ENCODE peak calls at places on chromosome 19, in seven cellular contexts. Y is Calu3; H is activated CD4-positive, alpha-beta T cell treated with anti-CD3 and anti-CD28 coated beads, Interleukin-2, amount 50 U/mL, for 48 hours; D is activated naive CD4-positive, alpha-beta T cell; J is GM12865; O is NCI-H2107; G is neural crest cell. Z is an unnamed sample.

GRCh38 chr19:34733266-34733825 is 697 bp upstream of the ZNF181 start:
- DNase-seq in O (no peak), Y (no peak), D (no peak), J (peak; percentile 68), G (no peak), H (no peak), Z (no peak)

GRCh38 chr19:13015361-13016231 is 20.3 kb downstream of the NFIX start:
- DNase-seq in G (no peak), Y (no peak), H (no peak), D (no peak), J (no peak), O (no peak), Z (no peak)

GRCh38 chr19:14395710-14396338 is 14.6 kb downstream of the ADGRE5 start:
- DNase-seq in G (no peak), H (no peak), O (no peak), J (no peak), D (no peak), Y (no peak), Z (no peak)

GRCh38 chr19:18373892-18374629 is 11.9 kb upstream of the GDF15 start:
- DNase-seq in G (peak; percentile 64), Y (peak; percentile 91), O (no peak), H (peak; percentile 69), J (peak; percentile 99), D (peak; percentile 7), Z (peak; percentile 75)

GRCh38 chr19:19662344-19662743 is 1.1 kb downstream of the ATP13A1 start:
- DNase-seq in J (peak; percentile 46), Y (no peak), H (no peak), G (no peak), O (no peak), D (no peak), Z (no peak)

GRCh38 chr19:7806876-7807275 is 23.1 kb upstream of the EVI5L start:
- DNase-seq in Y (no peak), H (no peak), G (no peak), O (no peak), J (no peak), D (no peak), Z (no peak)

GRCh38 chr19:7176792-7177191 is 107.3 kb downstream of the ZNF557 start:
- DNase-seq in D (no peak), J (no peak), Y (no peak), G (no peak), O (no peak), H (no peak), Z (no peak)

GRCh38 chr19:18655173-18655844 is 18.5 kb downstream of the KLHL26 start:
- DNase-seq in H (no peak), G (no peak), O (no peak), J (no peak), D (no peak), Y (no peak), Z (no peak)

GRCh38 chr19:4393947-4394590 is 6.3 kb downstream of the SH3GL1 start:
- DNase-seq in O (no peak), G (no peak), Y (no peak), H (no peak), J (no peak), D (no peak), Z (no peak)

GRCh38 chr19:6087074-6087506 is 23.2 kb downstream of the RFX2 start:
- DNase-seq in D (no peak), Y (no peak), H (no peak), G (no peak), J (peak; percentile 77), O (no peak), Z (no peak)

GRCh38 chr19:2084993-2085720 is 11.0 kb downstream of the MOB3A start:
- DNase-seq in H (peak; percentile 95), G (no peak), J (peak; percentile 99), O (no peak), D (peak; percentile 83), Y (no peak), Z (peak; percentile 38)

GRCh38 chr19:6890421-6890913 is 3.1 kb downstream of the ADGRE1 start:
- DNase-seq in H (no peak), D (peak; percentile 15), O (no peak), G (no peak), Y (no peak), J (no peak), Z (no peak)

GRCh38 chr19:35266149-35266903 is 2.4 kb upstream of the USF2 start:
- DNase-seq in D (no peak), G (no peak), J (no peak), Y (no peak), H (no peak), O (no peak), Z (no peak)

GRCh38 chr19:5156231-5156986 is 184.2 kb downstream of the PTPRS start:
- DNase-seq in D (no peak), O (no peak), H (no peak), J (no peak), Y (no peak), G (no peak), Z (no peak)

GRCh38 chr19:54014920-54015560 is 23.6 kb downstream of the CACNG6 start:
- DNase-seq in O (no peak), J (no peak), Y (no peak), H (no peak), G (no peak), D (no peak), Z (no peak)

GRCh38 chr19:6737873-6738725 is 719 bp upstream of the GPR108 start:
- DNase-seq in Y (peak; percentile 80), D (peak; percentile 51), H (peak; percentile 87), G (peak; percentile 41), J (peak; percentile 91), O (no peak), Z (peak; percentile 43)

GRCh38 chr19:29798783-29799182 is 13.0 kb upstream of the CCNE1 start:
- DNase-seq in G (no peak), Y (no peak), H (no peak), O (no peak), J (no peak), D (no peak), Z (no peak)

GRCh38 chr19:45139286-45140143 is 21.3 kb downstream of the NKPD1 start:
- DNase-seq in G (no peak), Y (no peak), H (no peak), D (no peak), O (no peak), J (no peak), Z (no peak)

GRCh38 chr19:49222011-49222410 is 64.4 kb downstream of the TRPM4 start:
- DNase-seq in H (no peak), G (no peak), J (no peak), Y (no peak), O (no peak), D (no peak), Z (no peak)

GRCh38 chr19:10587022-10587838 is at the start of gene AP1M2:
- DNase-seq in Y (peak; percentile 56), D (no peak), H (no peak), G (no peak), J (no peak), O (no peak), Z (no peak)

GRCh38 chr19:45973564-45974338 is at the start of gene NOVA2:
- DNase-seq in Y (peak; percentile 39), O (peak; percentile 60), D (no peak), H (peak; percentile 67), G (peak; percentile 89), J (peak; percentile 64), Z (peak; percentile 88)

GRCh38 chr19:16303755-16304154 is 20.9 kb upstream of the KLF2 start:
- DNase-seq in O (no peak), H (no peak), G (no peak), Y (no peak), J (no peak), D (no peak), Z (no peak)

GRCh38 chr19:56108447-56109195 is 12.5 kb downstream of the ZNF787 start:
- DNase-seq in D (no peak), Y (no peak), H (no peak), G (no peak), J (no peak), O (no peak), Z (no peak)

GRCh38 chr19:15265849-15266248 is 33.6 kb upstream of the EPHX3 start:
- DNase-seq in Y (no peak), H (no peak), O (no peak), J (no peak), D (no peak), G (no peak), Z (peak; percentile 87)

GRCh38 chr19:31974941-31975340 is 370.5 kb upstream of the ZNF507 start:
- DNase-seq in J (no peak), O (no peak), D (no peak), Y (no peak), H (no peak), G (no peak), Z (no peak)

GRCh38 chr19:12208221-12208620 is 45.3 kb downstream of the ZNF136 start:
- DNase-seq in H (no peak), G (no peak), J (no peak), Y (no peak), D (no peak), O (no peak), Z (no peak)

GRCh38 chr19:11578342-11579142 is 1.1 kb upstream of the ACP5 start:
- DNase-seq in H (peak; percentile 50), J (peak; percentile 55), Y (no peak), D (peak; percentile 17), O (no peak), G (no peak), Z (no peak)

Z was measured in occipital lobe.